ENCODE peak calls at places on chromosome 3, in eight cellular contexts. One of them, this sample, is unnamed.

GRCh38 chr3:120472121-120472844 is 21.5 kb upstream of the FSTL1 start:
- DNase-seq in non-pigmented ciliary epithelial cell: no peak
- DNase-seq in stimulated activated naive CD4-positive, alpha-beta T cell: no peak
- DNase-seq in AG09309: no peak
- DNase-seq in HFFc6: no peak
- DNase-seq in stimulated activated effector memory CD8-positive, alpha-beta T cell treated with anti-CD3 and anti-CD28 coated beads, Interleukin-12 subunit alpha, Interleukin-12 subunit beta, amount 100 ng/mL, for 72 hours: no peak
- DNase-seq in activated CD4-positive, alpha-beta T cell treated with anti-CD3 and anti-CD28 coated beads, Interleukin-2, amount 50 U/mL, for 1 hour: no peak
- DNase-seq in stimulated activated CD8-positive, alpha-beta memory T cell treated with anti-CD3 and anti-CD28 coated beads, Interleukin-15, amount 100 ng/mL, for 4 hours: no peak
- DNase-seq in this sample: no peak

GRCh38 chr3:160392798-160393197 is 6.2 kb downstream of the IFT80 start:
- DNase-seq in stimulated activated CD8-positive, alpha-beta memory T cell treated with anti-CD3 and anti-CD28 coated beads, Interleukin-15, amount 100 ng/mL, for 4 hours: no peak
- DNase-seq in stimulated activated effector memory CD8-positive, alpha-beta T cell treated with anti-CD3 and anti-CD28 coated beads, Interleukin-12 subunit alpha, Interleukin-12 subunit beta, amount 100 ng/mL, for 72 hours: no peak
- DNase-seq in stimulated activated naive CD4-positive, alpha-beta T cell: no peak
- DNase-seq in activated CD4-positive, alpha-beta T cell treated with anti-CD3 and anti-CD28 coated beads, Interleukin-2, amount 50 U/mL, for 1 hour: no peak
- DNase-seq in non-pigmented ciliary epithelial cell: no peak
- DNase-seq in AG09309: no peak
- DNase-seq in HFFc6: no peak
- DNase-seq in this sample: no peak

GRCh38 chr3:124878561-124879394 is 8.4 kb downstream of the ITGB5 start:
- DNase-seq in stimulated activated CD8-positive, alpha-beta memory T cell treated with anti-CD3 and anti-CD28 coated beads, Interleukin-15, amount 100 ng/mL, for 4 hours: no peak
- DNase-seq in HFFc6: peak; percentile 94
- DNase-seq in stimulated activated effector memory CD8-positive, alpha-beta T cell treated with anti-CD3 and anti-CD28 coated beads, Interleukin-12 subunit alpha, Interleukin-12 subunit beta, amount 100 ng/mL, for 72 hours: no peak
- DNase-seq in non-pigmented ciliary epithelial cell: peak; percentile 88
- DNase-seq in AG09309: peak; percentile 85
- DNase-seq in activated CD4-positive, alpha-beta T cell treated with anti-CD3 and anti-CD28 coated beads, Interleukin-2, amount 50 U/mL, for 1 hour: no peak
- DNase-seq in stimulated activated naive CD4-positive, alpha-beta T cell: no peak
- DNase-seq in this sample: peak; percentile 86

GRCh38 chr3:128317101-128317697 is 149.5 kb downstream of the DNAJB8 start:
- DNase-seq in stimulated activated CD8-positive, alpha-beta memory T cell treated with anti-CD3 and anti-CD28 coated beads, Interleukin-15, amount 100 ng/mL, for 4 hours: no peak
- DNase-seq in non-pigmented ciliary epithelial cell: no peak
- DNase-seq in HFFc6: no peak
- DNase-seq in activated CD4-positive, alpha-beta T cell treated with anti-CD3 and anti-CD28 coated beads, Interleukin-2, amount 50 U/mL, for 1 hour: no peak
- DNase-seq in AG09309: no peak
- DNase-seq in stimulated activated naive CD4-positive, alpha-beta T cell: no peak
- DNase-seq in stimulated activated effector memory CD8-positive, alpha-beta T cell treated with anti-CD3 and anti-CD28 coated beads, Interleukin-12 subunit alpha, Interleukin-12 subunit beta, amount 100 ng/mL, for 72 hours: no peak
- DNase-seq in this sample: no peak

GRCh38 chr3:52524752-52525661 is 8.7 kb downstream of the NT5DC2 start:
- DNase-seq in stimulated activated CD8-positive, alpha-beta memory T cell treated with anti-CD3 and anti-CD28 coated beads, Interleukin-15, amount 100 ng/mL, for 4 hours: no peak
- DNase-seq in stimulated activated effector memory CD8-positive, alpha-beta T cell treated with anti-CD3 and anti-CD28 coated beads, Interleukin-12 subunit alpha, Interleukin-12 subunit beta, amount 100 ng/mL, for 72 hours: no peak
- DNase-seq in AG09309: no peak
- DNase-seq in activated CD4-positive, alpha-beta T cell treated with anti-CD3 and anti-CD28 coated beads, Interleukin-2, amount 50 U/mL, for 1 hour: no peak
- DNase-seq in HFFc6: no peak
- DNase-seq in stimulated activated naive CD4-positive, alpha-beta T cell: no peak
- DNase-seq in non-pigmented ciliary epithelial cell: no peak
- DNase-seq in this sample: no peak

GRCh38 chr3:16538505-16538904 is 25.0 kb upstream of the RFTN1 start:
- DNase-seq in stimulated activated naive CD4-positive, alpha-beta T cell: no peak
- DNase-seq in non-pigmented ciliary epithelial cell: no peak
- DNase-seq in stimulated activated CD8-positive, alpha-beta memory T cell treated with anti-CD3 and anti-CD28 coated beads, Interleukin-15, amount 100 ng/mL, for 4 hours: no peak
- DNase-seq in stimulated activated effector memory CD8-positive, alpha-beta T cell treated with anti-CD3 and anti-CD28 coated beads, Interleukin-12 subunit alpha, Interleukin-12 subunit beta, amount 100 ng/mL, for 72 hours: no peak
- DNase-seq in AG09309: no peak
- DNase-seq in activated CD4-positive, alpha-beta T cell treated with anti-CD3 and anti-CD28 coated beads, Interleukin-2, amount 50 U/mL, for 1 hour: no peak
- DNase-seq in HFFc6: no peak
- DNase-seq in this sample: no peak

GRCh38 chr3:103367481-103367880 is 932.7 kb downstream of the ZPLD1 start:
- DNase-seq in activated CD4-positive, alpha-beta T cell treated with anti-CD3 and anti-CD28 coated beads, Interleukin-2, amount 50 U/mL, for 1 hour: no peak
- DNase-seq in stimulated activated naive CD4-positive, alpha-beta T cell: no peak
- DNase-seq in AG09309: no peak
- DNase-seq in stimulated activated CD8-positive, alpha-beta memory T cell treated with anti-CD3 and anti-CD28 coated beads, Interleukin-15, amount 100 ng/mL, for 4 hours: no peak
- DNase-seq in stimulated activated effector memory CD8-positive, alpha-beta T cell treated with anti-CD3 and anti-CD28 coated beads, Interleukin-12 subunit alpha, Interleukin-12 subunit beta, amount 100 ng/mL, for 72 hours: no peak
- DNase-seq in HFFc6: no peak
- DNase-seq in non-pigmented ciliary epithelial cell: no peak
- DNase-seq in this sample: no peak

GRCh38 chr3:16513141-16514020 is at the start of gene RFTN1:
- DNase-seq in stimulated activated CD8-positive, alpha-beta memory T cell treated with anti-CD3 and anti-CD28 coated beads, Interleukin-15, amount 100 ng/mL, for 4 hours: no peak
- DNase-seq in stimulated activated effector memory CD8-positive, alpha-beta T cell treated with anti-CD3 and anti-CD28 coated beads, Interleukin-12 subunit alpha, Interleukin-12 subunit beta, amount 100 ng/mL, for 72 hours: peak; percentile 34
- DNase-seq in activated CD4-positive, alpha-beta T cell treated with anti-CD3 and anti-CD28 coated beads, Interleukin-2, amount 50 U/mL, for 1 hour: peak; percentile 45
- DNase-seq in HFFc6: peak; percentile 60
- DNase-seq in non-pigmented ciliary epithelial cell: no peak
- DNase-seq in stimulated activated naive CD4-positive, alpha-beta T cell: peak; percentile 65
- DNase-seq in AG09309: no peak
- DNase-seq in this sample: peak; percentile 87

GRCh38 chr3:181561605-181562031 is 150.1 kb upstream of the SOX2 start:
- DNase-seq in stimulated activated effector memory CD8-positive, alpha-beta T cell treated with anti-CD3 and anti-CD28 coated beads, Interleukin-12 subunit alpha, Interleukin-12 subunit beta, amount 100 ng/mL, for 72 hours: no peak
- DNase-seq in non-pigmented ciliary epithelial cell: no peak
- DNase-seq in AG09309: no peak
- DNase-seq in stimulated activated CD8-positive, alpha-beta memory T cell treated with anti-CD3 and anti-CD28 coated beads, Interleukin-15, amount 100 ng/mL, for 4 hours: no peak
- DNase-seq in HFFc6: no peak
- DNase-seq in activated CD4-positive, alpha-beta T cell treated with anti-CD3 and anti-CD28 coated beads, Interleukin-2, amount 50 U/mL, for 1 hour: no peak
- DNase-seq in stimulated activated naive CD4-positive, alpha-beta T cell: no peak
- DNase-seq in this sample: no peak

GRCh38 chr3:126678691-126679317 is 23.9 kb upstream of the TXNRD3 start:
- DNase-seq in stimulated activated CD8-positive, alpha-beta memory T cell treated with anti-CD3 and anti-CD28 coated beads, Interleukin-15, amount 100 ng/mL, for 4 hours: no peak
- DNase-seq in stimulated activated naive CD4-positive, alpha-beta T cell: no peak
- DNase-seq in activated CD4-positive, alpha-beta T cell treated with anti-CD3 and anti-CD28 coated beads, Interleukin-2, amount 50 U/mL, for 1 hour: no peak
- DNase-seq in non-pigmented ciliary epithelial cell: no peak
- DNase-seq in AG09309: no peak
- DNase-seq in HFFc6: no peak
- DNase-seq in stimulated activated effector memory CD8-positive, alpha-beta T cell treated with anti-CD3 and anti-CD28 coated beads, Interleukin-12 subunit alpha, Interleukin-12 subunit beta, amount 100 ng/mL, for 72 hours: no peak
- DNase-seq in this sample: no peak